ENCODE peak calls at places on chromosomes 7 and 10, in four cellular contexts. O, S, D and M are unnamed samples.

GRCh38 chr10:107477266-107477665 is 312.8 kb upstream of the SORCS1 start:
- DNase-seq in D (no peak), O (no peak), S (no peak), M (no peak)

GRCh38 chr7:2716906-2717292 is 28.9 kb downstream of the AMZ1 start:
- DNase-seq in D (no peak), O (no peak), S (no peak), M (no peak)

GRCh38 chr7:75534727-75535307 is 42.7 kb downstream of the SPDYE5 start:
- DNase-seq in S (peak), O (no peak), D (peak), M (no peak)

GRCh38 chr7:15780271-15780670 is 93.8 kb upstream of the MEOX2 start:
- DNase-seq in S (peak), D (no peak), O (no peak), M (no peak)

GRCh38 chr7:44259547-44260457 is 59.0 kb downstream of the YKT6 start:
- DNase-seq in O (no peak), D (peak), S (peak), M (no peak)

GRCh38 chr7:142196066-142196840 is 61.6 kb downstream of the PRSS58 start:
- DNase-seq in D (no peak), O (no peak), S (peak), M (no peak)

GRCh38 chr7:35736725-35737124 is 41.8 kb upstream of the HERPUD2 start:
- DNase-seq in O (no peak), D (no peak), S (peak), M (no peak)

GRCh38 chr10:132938472-132939329 is 3.7 kb downstream of the CFAP46 start:
- DNase-seq in O (peak), S (no peak), D (no peak), M (peak)

GRCh38 chr10:44864042-44864436 is 47.1 kb upstream of the TMEM72 start:
- DNase-seq in O (peak), D (peak), S (no peak), M (peak)

GRCh38 chr7:20307901-20308300 is 22.8 kb upstream of the ITGB8 start:
- DNase-seq in D (no peak), S (no peak), O (peak), M (no peak)